ENCODE peak calls at places on chromosome 4, in ten cellular contexts. K is activated B cell treated with CpG ODN at 0.5 μM for 24 hours, T is sigmoid colon, H is sciatic nerve, L is HTR-8/SVneo, R is GM04503, C is kidney epithelial cell, A is HFF-Myc, N is epithelial cell of esophagus, G is HEK293T. E is an unnamed sample.
A peak's percentile ranks its signal among the peaks of the same experiment; 100 is the strongest.

GRCh38 chr4:90211174-90211573 is 84.0 kb downstream of the CCSER1 start:
- DNase-seq in K (no peak), T (no peak), H (no peak), L (no peak), R (no peak), C (no peak), A (no peak), N (peak; percentile 67), G (no peak), E (no peak)

GRCh38 chr4:76654084-76654483 is 219.1 kb downstream of the SHROOM3 start:
- DNase-seq in K (no peak), T (no peak), H (no peak), L (no peak), R (no peak), C (no peak), A (no peak), N (no peak), G (no peak), E (no peak)

GRCh38 chr4:145907363-145907762 is 31.3 kb downstream of the ZNF827 start:
- DNase-seq in K (no peak), T (no peak), H (no peak), L (no peak), R (no peak), C (no peak), A (no peak), N (no peak), G (no peak), E (no peak)

GRCh38 chr4:52408471-52408870 is 250.6 kb downstream of the USP46 start:
- DNase-seq in K (no peak), T (no peak), H (no peak), L (no peak), R (no peak), C (no peak), A (no peak), N (no peak), G (no peak), E (no peak)

GRCh38 chr4:1001561-1002130 is 8.4 kb upstream of the SLC26A1 start:
- DNase-seq in K (no peak), T (no peak), H (no peak), L (no peak), R (no peak), C (no peak), A (no peak), N (no peak), G (no peak), E (no peak)

GRCh38 chr4:155966661-155967060 is 13.0 kb upstream of the CTSO start:
- DNase-seq in K (no peak), T (no peak), H (no peak), L (no peak), R (no peak), C (no peak), A (no peak), N (no peak), G (no peak), E (no peak)

GRCh38 chr4:8854866-8855265 is 16.8 kb downstream of the HMX1 start:
- DNase-seq in K (no peak), T (no peak), H (no peak), L (no peak), R (no peak), C (no peak), A (peak; percentile 10), N (peak; percentile 14), G (no peak), E (no peak)

GRCh38 chr4:114087596-114088230 is 108.3 kb upstream of the ARSJ start:
- DNase-seq in K (no peak), T (no peak), H (no peak), L (peak; percentile 40), R (peak; percentile 71), C (peak; percentile 44), A (peak; percentile 59), N (no peak), G (no peak), E (no peak)

GRCh38 chr4:7668826-7669225 is 234.1 kb upstream of the PSAPL1 start:
- DNase-seq in K (no peak), T (no peak), H (no peak), L (no peak), R (no peak), C (no peak), A (no peak), N (no peak), G (no peak), E (no peak)

GRCh38 chr4:150867148-150867547 is 147.9 kb downstream of the LRBA start:
- DNase-seq in K (no peak), T (no peak), H (no peak), L (peak; percentile 67), R (peak; percentile 31), C (no peak), A (peak; percentile 60), N (peak; percentile 86), G (peak; percentile 50), E (no peak)

GRCh38 chr4:76902233-76902890 is 4.4 kb upstream of the SOWAHB start:
- DNase-seq in K (no peak), T (no peak), H (no peak), L (no peak), R (no peak), C (no peak), A (no peak), N (no peak), G (no peak), E (no peak)

GRCh38 chr4:139603576-139604387 is 47.8 kb upstream of the SETD7 start:
- DNase-seq in K (no peak), T (no peak), H (no peak), L (peak; percentile 57), R (no peak), C (peak; percentile 45), A (peak; percentile 46), N (peak; percentile 71), G (peak; percentile 61), E (peak; percentile 12)

GRCh38 chr4:122453384-122454000 is 3.0 kb downstream of the IL2 start:
- DNase-seq in K (no peak), T (no peak), H (no peak), L (no peak), R (no peak), C (peak; percentile 63), A (no peak), N (no peak), G (no peak), E (no peak)

GRCh38 chr4:37392540-37393255 is 148.2 kb downstream of the NWD2 start:
- DNase-seq in K (no peak), T (peak; percentile 70), H (peak; percentile 70), L (no peak), R (no peak), C (no peak), A (no peak), N (peak; percentile 32), G (no peak), E (no peak)

GRCh38 chr4:122588453-122589238 is 32.2 kb downstream of the IL21 start:
- DNase-seq in K (no peak), T (no peak), H (no peak), L (no peak), R (no peak), C (no peak), A (no peak), N (peak; percentile 19), G (no peak), E (no peak)

GRCh38 chr4:67727124-67727850 is 26.3 kb upstream of the UBA6 start:
- DNase-seq in K (no peak), T (no peak), H (no peak), L (no peak), R (no peak), C (peak; percentile 82), A (no peak), N (peak; percentile 66), G (no peak), E (no peak)

GRCh38 chr4:22987861-22988260 is 295.1 kb downstream of the GBA3 start:
- DNase-seq in K (no peak), T (no peak), H (no peak), L (no peak), R (peak; percentile 57), C (peak; percentile 52), A (no peak), N (peak; percentile 52), G (no peak), E (no peak)

GRCh38 chr4:129355529-129355928 is 259.6 kb downstream of the C4orf33 start:
- DNase-seq in K (no peak), T (no peak), H (no peak), L (no peak), R (no peak), C (no peak), A (no peak), N (peak; percentile 52), G (no peak), E (no peak)

GRCh38 chr4:23881052-23881501 is 8.8 kb downstream of the PPARGC1A start:
- DNase-seq in K (no peak), T (no peak), H (no peak), L (no peak), R (no peak), C (no peak), A (no peak), N (peak; percentile 69), G (no peak), E (no peak)

GRCh38 chr4:3781193-3781886 is 15.2 kb downstream of the ADRA2C start:
- DNase-seq in K (no peak), T (no peak), H (no peak), L (no peak), R (no peak), C (no peak), A (no peak), N (no peak), G (peak; percentile 79), E (no peak)

GRCh38 chr4:123649248-123649643 is 252.7 kb downstream of the SPRY1 start:
- DNase-seq in K (no peak), T (no peak), H (no peak), L (no peak), R (no peak), C (no peak), A (no peak), N (no peak), G (no peak), E (no peak)

GRCh38 chr4:74117024-74117534 is 18.1 kb upstream of the CXCL2 start:
- DNase-seq in K (no peak), T (peak; percentile 88), H (no peak), L (no peak), R (peak; percentile 96), C (peak; percentile 93), A (peak; percentile 70), N (peak; percentile 75), G (no peak), E (no peak)

GRCh38 chr4:152164561-152164960 is 371.3 kb downstream of the FBXW7 start:
- DNase-seq in K (no peak), T (no peak), H (no peak), L (no peak), R (no peak), C (no peak), A (no peak), N (peak; percentile 64), G (no peak), E (no peak)

GRCh38 chr4:111854494-111855087 is 290.7 kb upstream of the FAM241A start:
- DNase-seq in K (no peak), T (no peak), H (no peak), L (peak; percentile 10), R (no peak), C (no peak), A (no peak), N (peak; percentile 63), G (peak; percentile 35), E (no peak)

GRCh38 chr4:133145758-133146157 is 3.3 kb upstream of the PCDH10 start:
- DNase-seq in K (no peak), T (no peak), H (no peak), L (no peak), R (no peak), C (no peak), A (no peak), N (no peak), G (no peak), E (no peak)

GRCh38 chr4:152106113-152106763 is 345.4 kb upstream of the GATB start:
- DNase-seq in K (no peak), T (peak; percentile 81), H (peak; percentile 86), L (peak; percentile 79), R (peak; percentile 95), C (peak; percentile 97), A (peak; percentile 93), N (peak; percentile 97), G (no peak), E (no peak)

GRCh38 chr4:135277980-135278315 is 1076.4 kb upstream of the PABPC4L start:
- DNase-seq in K (no peak), T (no peak), H (no peak), L (no peak), R (no peak), C (no peak), A (no peak), N (no peak), G (no peak), E (no peak)

GRCh38 chr4:42954925-42955669 is 62.6 kb downstream of the GRXCR1 start:
- DNase-seq in K (no peak), T (peak; percentile 64), H (no peak), L (no peak), R (no peak), C (no peak), A (no peak), N (no peak), G (no peak), E (no peak)